ENCODE peak calls at places on chromosomes 7 and 10, in six cellular contexts. T is transverse colon, A is GM12892, H is SK-N-SH, B is K562, J is prostate gland. F is an unnamed sample.

GRCh38 chr10:34480345-34480744 is 334.8 kb downstream of the PARD3 start:
- DNase-seq in T (peak), A (no peak), H (no peak), B (no peak), J (peak), F (no peak)

GRCh38 chr10:53846809-53847208 is 954.2 kb downstream of the PCDH15 start:
- DNase-seq in T (no peak), A (no peak), H (no peak), B (no peak), J (no peak), F (no peak)

GRCh38 chr7:123537026-123537642 is 2.7 kb upstream of the IQUB start:
- DNase-seq in T (no peak), A (no peak), H (no peak), B (peak), J (no peak), F (no peak)

GRCh38 chr7:95859434-95859833 is 87.1 kb downstream of the DYNC1I1 start:
- DNase-seq in T (no peak), A (no peak), H (peak), B (no peak), J (no peak), F (no peak)

GRCh38 chr7:24979470-24979862 is 512 bp downstream of the OSBPL3 start:
- DNase-seq in T (peak), A (peak), H (peak), B (peak), J (peak), F (peak)

GRCh38 chr7:130273863-130274262 is 7.2 kb downstream of the CPA2 start:
- DNase-seq in T (no peak), A (no peak), H (no peak), B (no peak), J (no peak), F (no peak)

GRCh38 chr10:49768731-49769130 is 6.6 kb upstream of the OGDHL start:
- DNase-seq in T (no peak), A (no peak), H (peak), B (no peak), J (no peak), F (no peak)

GRCh38 chr7:128201067-128201689 is 39.9 kb upstream of the LEP start:
- DNase-seq in T (no peak), A (no peak), H (peak), B (no peak), J (no peak), F (no peak)

GRCh38 chr7:81111358-81111757 is 192.5 kb upstream of the SEMA3C start:
- DNase-seq in T (no peak), A (no peak), H (peak), B (no peak), J (no peak), F (no peak)

GRCh38 chr10:17233534-17233933 is 5.5 kb downstream of the VIM start:
- DNase-seq in T (peak), A (no peak), H (no peak), B (no peak), J (no peak), F (no peak)

GRCh38 chr7:31175672-31176071 is 123.6 kb downstream of the ADCYAP1R1 start:
- DNase-seq in T (no peak), A (no peak), H (no peak), B (peak), J (no peak), F (no peak)

GRCh38 chr7:87345962-87346371 is 503 bp downstream of the CROT start:
- DNase-seq in T (no peak), A (peak), H (no peak), B (no peak), J (no peak), F (no peak)

GRCh38 chr7:130180571-130180971 is 24.6 kb downstream of the TMEM209 start:
- DNase-seq in T (no peak), A (no peak), H (no peak), B (no peak), J (no peak), F (no peak)

GRCh38 chr10:116690356-116691078 is 51.8 kb downstream of the HSPA12A start:
- DNase-seq in T (no peak), A (no peak), H (no peak), B (peak), J (no peak), F (no peak)

GRCh38 chr7:93092757-93093370 is 24.9 kb downstream of the SAMD9 start:
- DNase-seq in T (no peak), A (no peak), H (no peak), B (peak), J (no peak), F (no peak)

GRCh38 chr7:18086165-18087030 is 58.8 kb upstream of the PRPS1L1 start:
- DNase-seq in T (peak), A (peak), H (peak), B (peak), J (no peak), F (no peak)

GRCh38 chr10:122221958-122222357 is 49.1 kb upstream of the BTBD16 start:
- DNase-seq in T (no peak), A (no peak), H (no peak), B (no peak), J (no peak), F (no peak)

GRCh38 chr7:77558598-77558997 is 21.5 kb downstream of the PTPN12 start:
- DNase-seq in T (no peak), A (no peak), H (no peak), B (no peak), J (no peak), F (no peak)

GRCh38 chr7:141702047-141702567 is at the start of gene DENND11:
- DNase-seq in T (peak), A (peak), H (peak), B (peak), J (peak), F (no peak)

GRCh38 chr7:128906001-128906765 is 4.3 kb downstream of the KCP start:
- DNase-seq in T (no peak), A (no peak), H (peak), B (no peak), J (no peak), F (peak)

GRCh38 chr10:73850863-73851461 is 23.4 kb downstream of the CAMK2G start:
- DNase-seq in T (peak), A (no peak), H (peak), B (no peak), J (no peak), F (no peak)

GRCh38 chr10:118564652-118565051 is 30.8 kb downstream of the PRLHR start:
- DNase-seq in T (no peak), A (no peak), H (peak), B (peak), J (no peak), F (no peak)

GRCh38 chr10:34049887-34050286 is 715.4 kb upstream of the NRP1 start:
- DNase-seq in T (no peak), A (no peak), H (no peak), B (no peak), J (no peak), F (no peak)

GRCh38 chr10:24718031-24718855 is 5.4 kb downstream of the ARHGAP21 start:
- DNase-seq in T (no peak), A (no peak), H (no peak), B (no peak), J (no peak), F (no peak)

GRCh38 chr7:81769891-81770818 is at the start of gene HGF:
- DNase-seq in T (peak), A (no peak), H (peak), B (no peak), J (peak), F (peak)

GRCh38 chr7:815284-816216 is 16.7 kb upstream of the SUN1 start:
- DNase-seq in T (peak), A (no peak), H (peak), B (peak), J (peak), F (no peak)

GRCh38 chr10:29057712-29058426 is 231.0 kb upstream of the LYZL1 start:
- DNase-seq in T (no peak), A (no peak), H (peak), B (no peak), J (peak), F (no peak)

GRCh38 chr10:125004571-125005311 is 62.8 kb downstream of the ZRANB1 start:
- DNase-seq in T (peak), A (no peak), H (peak), B (no peak), J (no peak), F (peak)

GRCh38 chr7:12709731-12710502 is 22.5 kb downstream of the ARL4A start:
- DNase-seq in T (no peak), A (no peak), H (no peak), B (no peak), J (no peak), F (no peak)

GRCh38 chr10:125802739-125803138 is 20.3 kb downstream of the UROS start:
- DNase-seq in T (no peak), A (no peak), H (no peak), B (no peak), J (no peak), F (no peak)

GRCh38 chr7:104758504-104758903 is 255.5 kb upstream of the KMT2E start:
- DNase-seq in T (no peak), A (no peak), H (no peak), B (no peak), J (no peak), F (no peak)

GRCh38 chr10:106925187-106925586 is 239.3 kb downstream of the SORCS1 start:
- DNase-seq in T (no peak), A (no peak), H (no peak), B (no peak), J (no peak), F (no peak)
- TF ChIP-seq POLR2AphosphoS5 in T (no peak), A (no peak), H (no peak), B (no peak), J (no peak), F (no peak)

GRCh38 chr10:98610855-98611254 is 164.1 kb upstream of the HPS1 start:
- DNase-seq in T (no peak), A (no peak), H (no peak), B (no peak), J (no peak), F (no peak)
- TF ChIP-seq POLR2AphosphoS5 in T (no peak), A (no peak), H (no peak), B (no peak), J (no peak), F (no peak)

DNA sequence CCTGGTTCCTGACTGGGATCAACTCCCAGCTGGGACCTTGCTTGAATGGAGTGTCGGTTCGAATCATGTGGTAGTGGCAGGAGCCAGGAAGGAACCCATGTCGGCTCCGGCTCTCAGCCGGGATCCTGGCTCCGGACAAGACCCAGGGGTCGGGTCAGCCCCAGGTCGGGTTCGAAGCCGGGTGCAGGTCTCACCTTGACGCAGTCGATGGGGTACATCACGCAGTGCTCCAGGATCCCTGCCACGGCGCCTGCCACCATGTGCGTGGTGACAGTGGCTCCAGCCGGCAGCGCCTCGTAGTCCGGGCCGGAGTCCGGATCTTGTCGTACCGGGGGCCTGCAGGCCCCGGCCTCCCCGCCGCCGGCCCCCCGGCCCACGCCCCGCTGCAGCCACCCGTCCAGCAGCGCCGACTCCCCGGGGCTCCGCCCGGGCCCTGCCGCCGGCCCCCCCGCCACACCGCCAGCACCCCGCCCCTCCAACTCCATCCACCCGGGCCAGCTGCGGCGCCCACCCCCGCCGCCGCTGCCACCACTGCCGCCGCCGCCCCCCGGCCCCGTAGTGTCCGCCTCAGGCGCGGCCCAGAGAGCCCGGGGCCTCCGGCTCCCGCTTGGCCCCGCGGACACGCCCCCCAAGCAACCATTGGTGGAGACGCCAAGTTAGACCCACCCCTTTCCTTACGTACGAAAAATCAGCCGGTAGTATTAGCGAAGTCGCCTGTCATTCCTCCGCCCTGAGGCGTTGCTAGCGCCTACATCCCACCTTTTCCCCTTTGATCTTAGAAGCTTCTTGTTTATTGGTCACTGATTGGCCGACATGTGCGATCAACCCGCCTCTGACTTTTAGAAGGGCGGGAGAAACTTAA is at the start of gene SLC25A28:
- DNase-seq in T (peak), A (peak), H (peak), B (peak), J (peak), F (peak)
- TF ChIP-seq POLR2AphosphoS5 in T (no peak), A (no peak), H (no peak), B (no peak), J (peak), F (no peak)

GRCh38 chr7:74222851-74223710 is 13.3 kb downstream of the LAT2 start:
- DNase-seq in T (no peak), A (no peak), H (no peak), B (no peak), J (no peak), F (no peak)
- TF ChIP-seq POLR2AphosphoS5 in T (no peak), A (peak), H (no peak), B (no peak), J (no peak), F (no peak)

DNA sequence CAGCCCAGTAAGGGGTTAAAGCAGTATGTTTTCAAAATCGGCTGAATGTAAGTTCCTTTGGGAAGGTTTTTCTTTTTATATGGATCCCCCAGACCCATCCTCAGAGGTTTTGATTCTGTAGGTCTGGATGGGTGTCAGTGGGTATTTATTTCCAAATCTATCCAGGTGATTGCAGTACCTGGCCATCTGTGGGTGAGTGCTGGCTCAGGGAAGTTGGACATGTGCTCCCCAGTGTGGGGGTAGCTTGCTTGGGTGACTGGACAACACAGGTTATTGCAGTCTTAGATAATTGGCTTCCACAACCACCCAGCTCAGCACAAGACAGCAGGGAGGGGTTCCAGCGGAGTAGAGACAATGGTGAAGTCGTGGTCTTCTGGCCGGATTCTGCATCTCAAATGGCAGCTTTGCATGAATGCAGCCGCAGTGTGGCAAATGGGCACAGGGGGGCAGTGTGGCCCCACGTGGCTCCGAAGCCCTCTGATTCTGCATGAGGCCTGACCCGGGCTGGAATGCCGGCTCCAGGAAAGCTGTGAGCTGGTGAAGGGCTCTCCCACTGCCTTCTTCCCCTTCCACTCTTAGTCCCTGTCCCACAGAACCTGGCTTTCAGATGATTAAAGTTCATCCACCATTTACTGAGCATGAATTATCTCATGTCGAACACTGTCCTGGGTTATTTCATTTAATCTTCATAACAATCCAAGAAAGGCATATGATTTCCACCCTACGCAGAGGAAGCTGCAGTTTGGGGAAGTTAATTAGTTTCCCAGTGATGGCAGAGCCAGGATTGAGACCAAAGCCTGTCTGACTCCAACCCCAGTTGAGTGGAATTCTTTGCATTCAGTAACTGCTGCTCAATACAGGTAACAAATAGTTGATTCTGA is 64.5 kb upstream of the SYPL1 start:
- DNase-seq in T (peak), A (peak), H (peak), B (peak), J (peak), F (peak)
- TF ChIP-seq POLR2AphosphoS5 in T (no peak), A (no peak), H (no peak), B (no peak), J (peak), F (peak)

DNA sequence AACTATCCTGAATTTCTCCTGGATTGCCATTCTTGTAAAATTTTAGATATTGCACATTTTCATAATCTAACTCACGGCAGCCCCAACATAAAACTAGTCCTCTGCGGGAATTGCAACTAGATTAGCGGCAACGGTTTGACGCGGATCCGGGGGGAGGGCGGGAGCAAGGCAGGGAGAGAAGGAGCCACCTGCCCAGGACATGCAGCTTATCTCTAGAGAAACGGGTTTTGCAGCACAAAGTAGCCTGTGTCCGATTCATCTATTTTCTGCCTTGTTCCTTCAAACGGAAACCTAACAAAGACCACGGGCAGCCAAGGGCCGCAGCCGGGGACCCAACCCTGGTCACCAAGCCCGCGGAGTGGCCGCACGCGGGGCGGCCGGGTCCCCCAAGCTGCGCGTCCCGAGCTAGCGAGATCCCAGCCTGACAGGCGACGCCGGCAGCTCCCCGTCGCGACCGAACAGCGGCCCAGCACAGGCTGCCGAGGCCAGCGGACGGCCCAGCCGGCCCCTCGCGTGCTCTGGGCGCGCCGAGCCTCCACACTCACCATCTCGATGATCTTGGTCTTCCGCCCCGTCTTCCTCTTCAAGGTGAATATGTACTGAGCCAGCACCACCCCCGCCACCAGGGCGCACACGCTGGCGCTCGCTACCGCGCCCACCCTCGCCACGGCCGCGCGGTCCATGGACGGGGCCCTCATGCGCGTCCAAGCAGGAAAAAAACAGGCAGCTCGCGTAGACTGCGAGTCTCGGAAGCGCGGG is at the start of gene NT5C3A:
- DNase-seq in T (peak), A (peak), H (peak), B (peak), J (peak), F (peak)
- TF ChIP-seq POLR2AphosphoS5 in T (peak), A (peak), H (no peak), B (peak), J (no peak), F (peak)

DNA sequence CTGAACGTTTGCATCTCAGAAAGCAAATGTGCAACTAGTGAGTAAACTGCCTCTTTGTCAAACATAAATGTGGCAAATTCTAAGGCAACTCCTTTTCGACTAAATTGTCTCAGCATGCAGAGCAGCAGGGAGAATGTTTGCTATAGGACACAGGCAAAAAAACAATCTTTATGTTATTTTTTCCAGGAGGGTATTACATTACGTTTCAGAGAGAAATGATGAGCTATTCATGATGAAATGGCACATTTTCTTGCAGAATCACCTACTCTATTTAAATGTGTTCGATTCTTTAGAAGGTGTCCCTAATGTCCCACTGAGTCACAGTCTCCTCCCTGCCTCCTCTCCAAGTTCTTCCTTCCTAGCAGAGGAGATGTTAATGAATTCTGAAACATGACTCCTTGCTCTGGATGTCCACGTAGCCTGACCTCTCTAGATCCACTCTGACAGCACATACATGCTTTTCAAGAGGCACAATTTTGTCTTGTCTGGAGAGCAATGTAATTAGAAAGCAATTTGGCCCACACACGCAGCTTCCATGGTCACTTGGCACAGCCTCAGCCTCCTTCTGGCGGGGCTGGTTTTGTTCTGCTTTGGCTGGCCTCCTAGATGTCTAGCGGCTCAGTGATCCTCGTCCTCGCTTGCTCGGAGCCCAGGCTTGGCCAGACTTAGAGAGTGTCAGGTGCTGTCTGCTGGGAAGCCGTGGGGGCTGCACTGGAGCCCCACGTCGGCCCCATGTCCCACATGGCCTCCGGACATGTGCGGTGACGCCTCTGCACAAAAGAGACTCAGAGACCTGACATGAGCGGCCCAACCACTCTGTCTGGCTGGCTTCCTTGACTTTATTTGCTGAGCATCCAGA is 125.7 kb upstream of the ZNF438 start:
- DNase-seq in T (peak), A (no peak), H (no peak), B (no peak), J (peak), F (no peak)
- TF ChIP-seq POLR2AphosphoS5 in T (no peak), A (no peak), H (no peak), B (no peak), J (no peak), F (no peak)

GRCh38 chr10:33005322-33006282 is 47.6 kb upstream of the ITGB1 start:
- DNase-seq in T (peak), A (no peak), H (peak), B (peak), J (peak), F (peak)
- TF ChIP-seq POLR2AphosphoS5 in T (peak), A (no peak), H (peak), B (no peak), J (peak), F (peak)

F was measured in breast epithelium.